ENCODE peak calls at places on chromosomes 4 and X, in ten cellular contexts. Q, P, Y, U, F, B, T, J, I and V are unnamed samples.

GRCh38 chrX:29090811-29091210 is 503.6 kb downstream of the IL1RAPL1 start:
- DNase-seq in B (peak), Q (no peak), U (no peak), T (no peak), Y (peak), J (no peak), P (no peak), F (no peak), I (no peak), V (no peak)

GRCh38 chr4:130124066-130124465 is 1028.1 kb downstream of the C4orf33 start:
- DNase-seq in Q (no peak), U (no peak), I (no peak), P (no peak), B (no peak), J (no peak), T (no peak), Y (no peak), F (no peak), V (no peak)

GRCh38 chr4:73448448-73449203 is 12.6 kb downstream of the AFP start:
- DNase-seq in Y (no peak), P (no peak), B (no peak), J (no peak), U (no peak), I (no peak), T (no peak), Q (no peak), F (no peak), V (no peak)

GRCh38 chr4:184270808-184271413 is 53.2 kb upstream of the ENPP6 start:
- DNase-seq in T (no peak), Y (no peak), I (peak), B (no peak), U (no peak), F (no peak), Q (no peak), P (no peak), J (no peak), V (no peak)

GRCh38 chr4:7867701-7868429 is 71.8 kb downstream of the AFAP1 start:
- DNase-seq in P (no peak), Y (peak), J (no peak), U (no peak), F (no peak), T (no peak), Q (no peak), I (no peak), B (no peak), V (no peak)

GRCh38 chrX:11533211-11533651 is 132.5 kb downstream of the ARHGAP6 start:
- DNase-seq in I (no peak), F (peak), P (no peak), J (peak), Y (peak), Q (no peak), U (no peak), B (peak), T (peak), V (no peak)

GRCh38 chrX:149979126-149979644 is 40.9 kb upstream of the EOLA2 start:
- DNase-seq in T (no peak), J (no peak), Q (no peak), I (no peak), U (no peak), P (no peak), F (no peak), Y (no peak), B (peak), V (no peak)

GRCh38 chr4:106898621-106899230 is 137.4 kb downstream of the DKK2 start:
- DNase-seq in I (no peak), Q (no peak), P (no peak), U (no peak), J (no peak), Y (peak), T (no peak), B (peak), F (peak), V (no peak)

GRCh38 chr4:109408711-109409110 is 24.9 kb upstream of the SEC24B start:
- DNase-seq in I (no peak), B (no peak), J (no peak), F (no peak), P (no peak), Q (no peak), Y (no peak), T (no peak), U (no peak), V (no peak)

GRCh38 chr4:45442466-45442865 is 681.4 kb downstream of the GABRG1 start:
- DNase-seq in P (no peak), F (peak), B (peak), Q (no peak), T (no peak), Y (peak), J (no peak), U (no peak), I (no peak), V (no peak)

GRCh38 chr4:8083086-8083825 is 75.4 kb downstream of the ABLIM2 start:
- DNase-seq in U (no peak), P (no peak), T (no peak), Y (no peak), J (no peak), F (no peak), I (no peak), Q (no peak), B (no peak), V (no peak)

GRCh38 chr4:39873823-39874222 is 103.9 kb downstream of the PDS5A start:
- DNase-seq in U (no peak), I (no peak), F (no peak), B (peak), J (no peak), T (no peak), Q (no peak), P (no peak), Y (peak), V (no peak)

GRCh38 chrX:54484666-54485065 is 11.4 kb downstream of the FGD1 start:
- DNase-seq in Q (no peak), T (no peak), J (no peak), B (no peak), F (no peak), U (no peak), P (no peak), Y (no peak), I (no peak), V (no peak)

GRCh38 chr4:156298230-156298629 is 344.6 kb upstream of the CTSO start:
- DNase-seq in F (no peak), P (no peak), I (no peak), B (peak), U (no peak), Y (peak), T (no peak), J (no peak), Q (no peak), V (no peak)

GRCh38 chrX:16946361-16946964 is at the start of gene REPS2:
- DNase-seq in B (peak), J (peak), U (peak), P (peak), I (peak), Y (peak), F (peak), Q (peak), T (peak), V (peak)

GRCh38 chr4:174284181-174284886 is 623 bp downstream of the CEP44 start:
- DNase-seq in Y (peak), J (no peak), U (no peak), Q (no peak), B (peak), T (no peak), F (peak), I (no peak), P (no peak), V (no peak)

GRCh38 chrX:13939741-13940597 is 89.7 kb downstream of the GEMIN8 start:
- DNase-seq in I (no peak), Y (no peak), J (no peak), U (no peak), Q (no peak), B (no peak), F (no peak), T (no peak), P (no peak), V (no peak)

GRCh38 chr4:102551946-102552575 is 50.9 kb downstream of the NFKB1 start:
- DNase-seq in J (no peak), P (no peak), U (no peak), F (no peak), I (no peak), Y (no peak), Q (no peak), B (no peak), T (no peak), V (no peak)

GRCh38 chr4:182978152-182978827 is 61.1 kb upstream of the DCTD start:
- DNase-seq in Q (no peak), Y (peak), J (no peak), F (no peak), B (no peak), P (no peak), I (no peak), T (no peak), U (no peak), V (no peak)

GRCh38 chr4:184937745-184938144 is 80.5 kb upstream of the HELT start:
- DNase-seq in U (peak), T (no peak), B (no peak), J (no peak), P (no peak), I (no peak), F (no peak), Y (no peak), Q (no peak), V (no peak)

GRCh38 chr4:113971706-113972360 is 7.6 kb downstream of the ARSJ start:
- DNase-seq in F (no peak), I (no peak), Y (peak), U (no peak), J (no peak), T (no peak), P (no peak), B (peak), Q (no peak), V (no peak)

GRCh38 chrX:110699109-110699508 is 96.5 kb downstream of the CHRDL1 start:
- DNase-seq in Y (peak), F (no peak), T (no peak), P (no peak), B (no peak), J (no peak), I (no peak), Q (no peak), U (no peak), V (no peak)

GRCh38 chrX:420496-421223 is 34.0 kb upstream of the PPP2R3B start:
- DNase-seq in B (no peak), P (no peak), U (no peak), J (no peak), Q (no peak), Y (no peak), T (no peak), F (no peak), I (no peak), V (no peak)

GRCh38 chr4:153573881-153574807 is 108.0 kb downstream of the TMEM131L start:
- DNase-seq in J (peak), B (peak), F (peak), Q (peak), Y (peak), P (peak), T (peak), I (peak), U (no peak), V (no peak)

GRCh38 chr4:138761638-138762205 is 253.9 kb upstream of the NOCT start:
- DNase-seq in T (no peak), B (peak), P (no peak), U (no peak), Y (no peak), J (no peak), I (no peak), Q (no peak), F (no peak), V (no peak)

GRCh38 chrX:121106484-121107235 is 59.2 kb downstream of the GLUD2 start:
- DNase-seq in F (no peak), I (no peak), T (no peak), Q (no peak), B (no peak), J (no peak), Y (no peak), P (no peak), U (no peak), V (no peak)

GRCh38 chr4:46999584-46999983 is 6.2 kb upstream of the GABRA4 start:
- DNase-seq in U (no peak), I (no peak), Y (peak), B (peak), T (no peak), F (no peak), P (no peak), Q (no peak), J (no peak), V (no peak)

GRCh38 chr4:124684301-124684700 is 28.2 kb downstream of the ANKRD50 start:
- DNase-seq in B (no peak), I (no peak), J (no peak), P (no peak), F (no peak), T (no peak), Q (no peak), Y (peak), U (no peak), V (no peak)

GRCh38 chr4:78604988-78605387 is 53.4 kb downstream of the ANXA3 start:
- DNase-seq in F (no peak), I (no peak), T (no peak), Q (no peak), J (no peak), U (no peak), Y (no peak), B (no peak), P (no peak), V (no peak)

GRCh38 chr4:13821522-13821921 is 194.0 kb upstream of the BOD1L1 start:
- DNase-seq in T (no peak), B (no peak), U (no peak), J (no peak), F (no peak), Q (no peak), Y (no peak), P (no peak), I (no peak), V (no peak)

GRCh38 chr4:154004028-154004427 is 215.1 kb upstream of the SFRP2 start:
- DNase-seq in B (peak), U (no peak), P (no peak), F (no peak), T (no peak), Q (no peak), I (no peak), J (no peak), Y (no peak), V (no peak)

GRCh38 chr4:59175588-59175987 is 2024.5 kb upstream of the ADGRL3 start:
- DNase-seq in F (no peak), B (no peak), I (no peak), J (no peak), Y (no peak), T (no peak), P (no peak), U (no peak), Q (no peak), V (no peak)

GRCh38 chr4:3211866-3212265 is 37.1 kb upstream of the MSANTD1 start:
- DNase-seq in J (no peak), F (no peak), B (no peak), U (no peak), T (no peak), I (no peak), Y (no peak), P (no peak), Q (no peak), V (no peak)

GRCh38 chrX:19593684-19594083 is 78.4 kb upstream of the MAP3K15 start:
- DNase-seq in B (peak), Q (peak), P (peak), J (peak), U (no peak), F (peak), T (peak), Y (peak), I (no peak), V (no peak)

GRCh38 chr4:70994387-70995099 is 1.1 kb downstream of the DCK start:
- DNase-seq in Q (no peak), T (no peak), I (no peak), Y (no peak), U (no peak), B (no peak), P (no peak), F (peak), J (no peak), V (no peak)

GRCh38 chr4:102761902-102762301 is 1.1 kb upstream of the MANBA start:
- DNase-seq in P (no peak), J (no peak), Y (no peak), Q (no peak), I (no peak), U (no peak), F (no peak), B (no peak), T (no peak), V (no peak)

GRCh38 chr4:170849969-170850368 is 760.2 kb upstream of the AADAT start:
- DNase-seq in J (no peak), Q (no peak), Y (no peak), U (no peak), F (no peak), T (no peak), P (no peak), I (no peak), B (no peak), V (no peak)

GRCh38 chr4:52096048-52096447 is 44.9 kb downstream of the SPATA18 start:
- DNase-seq in Q (no peak), P (no peak), J (no peak), F (no peak), I (no peak), U (no peak), Y (peak), T (no peak), B (no peak), V (no peak)

GRCh38 chr4:181822005-181822375 is 421.2 kb upstream of the TENM3 start:
- DNase-seq in Y (peak), Q (no peak), U (no peak), T (no peak), P (no peak), B (peak), I (no peak), F (no peak), J (no peak), V (peak)